ENCODE peak calls at places on chromosomes 6 and 20, in nine cellular contexts. One of them, this sample, is unnamed.

GRCh38 chr20:51487525-51488279 is 54.8 kb downstream of the NFATC2 start:
- DNase-seq in GM12892: no peak
- DNase-seq in T-helper 17 cell: no peak
- DNase-seq in Panc1: peak; percentile 63
- DNase-seq in Karpas-422: no peak
- DNase-seq in fibroblast of pulmonary artery: peak; percentile 72
- DNase-seq in hippocampal formation: no peak
- DNase-seq in NCI-H1105: no peak
- DNase-seq in GM06990: no peak
- DNase-seq in this sample: peak; percentile 99

GRCh38 chr6:108134213-108134973 is 31.4 kb upstream of the NR2E1 start:
- DNase-seq in GM12892: no peak
- DNase-seq in T-helper 17 cell: no peak
- DNase-seq in Panc1: no peak
- DNase-seq in Karpas-422: no peak
- DNase-seq in fibroblast of pulmonary artery: no peak
- DNase-seq in hippocampal formation: no peak
- DNase-seq in NCI-H1105: no peak
- DNase-seq in GM06990: no peak
- DNase-seq in this sample: no peak

GRCh38 chr6:143410859-143411270 is 39.6 kb downstream of the ADAT2 start:
- DNase-seq in GM12892: no peak
- DNase-seq in T-helper 17 cell: no peak
- DNase-seq in Panc1: no peak
- DNase-seq in Karpas-422: no peak
- DNase-seq in fibroblast of pulmonary artery: no peak
- DNase-seq in hippocampal formation: no peak
- DNase-seq in NCI-H1105: no peak
- DNase-seq in GM06990: no peak
- DNase-seq in this sample: peak; percentile 88

GRCh38 chr20:32249030-32249738 is 28.3 kb upstream of the KIF3B start:
- DNase-seq in GM12892: no peak
- DNase-seq in T-helper 17 cell: peak; percentile 6
- DNase-seq in Panc1: no peak
- DNase-seq in Karpas-422: no peak
- DNase-seq in fibroblast of pulmonary artery: no peak
- DNase-seq in hippocampal formation: no peak
- DNase-seq in NCI-H1105: no peak
- DNase-seq in GM06990: no peak
- DNase-seq in this sample: peak; percentile 57

GRCh38 chr20:43458422-43458924 is 777 bp downstream of the SRSF6 start:
- DNase-seq in GM12892: no peak
- DNase-seq in T-helper 17 cell: no peak
- DNase-seq in Panc1: no peak
- DNase-seq in Karpas-422: peak; percentile 44
- DNase-seq in fibroblast of pulmonary artery: no peak
- DNase-seq in hippocampal formation: no peak
- DNase-seq in NCI-H1105: no peak
- DNase-seq in GM06990: no peak
- DNase-seq in this sample: no peak

GRCh38 chr6:143579703-143580102 is 68.2 kb upstream of the FUCA2 start:
- DNase-seq in GM12892: no peak
- DNase-seq in T-helper 17 cell: no peak
- DNase-seq in Panc1: no peak
- DNase-seq in Karpas-422: no peak
- DNase-seq in fibroblast of pulmonary artery: peak; percentile 97
- DNase-seq in hippocampal formation: no peak
- DNase-seq in NCI-H1105: no peak
- DNase-seq in GM06990: no peak
- DNase-seq in this sample: peak; percentile 95

GRCh38 chr20:50645253-50646068 is 45.9 kb downstream of the RIPOR3 start:
- DNase-seq in GM12892: no peak
- DNase-seq in T-helper 17 cell: no peak
- DNase-seq in Panc1: peak; percentile 98
- DNase-seq in Karpas-422: no peak
- DNase-seq in fibroblast of pulmonary artery: peak; percentile 99
- DNase-seq in hippocampal formation: no peak
- DNase-seq in NCI-H1105: no peak
- DNase-seq in GM06990: no peak
- DNase-seq in this sample: peak; percentile 96

GRCh38 chr6:35516712-35517111 is 4.0 kb upstream of the TULP1 start:
- DNase-seq in GM12892: no peak
- DNase-seq in T-helper 17 cell: no peak
- DNase-seq in Panc1: no peak
- DNase-seq in Karpas-422: no peak
- DNase-seq in fibroblast of pulmonary artery: no peak
- DNase-seq in hippocampal formation: no peak
- DNase-seq in NCI-H1105: no peak
- DNase-seq in GM06990: no peak
- DNase-seq in this sample: no peak

GRCh38 chr6:41375598-41376151 is 40.3 kb downstream of the NCR2 start:
- DNase-seq in GM12892: no peak
- DNase-seq in T-helper 17 cell: no peak
- DNase-seq in Panc1: no peak
- DNase-seq in Karpas-422: no peak
- DNase-seq in fibroblast of pulmonary artery: no peak
- DNase-seq in hippocampal formation: no peak
- DNase-seq in NCI-H1105: no peak
- DNase-seq in GM06990: no peak
- DNase-seq in this sample: no peak

GRCh38 chr6:71349395-71349794 is 60.8 kb downstream of the OGFRL1 start:
- DNase-seq in GM12892: no peak
- DNase-seq in T-helper 17 cell: no peak
- DNase-seq in Panc1: no peak
- DNase-seq in Karpas-422: peak; percentile 78
- DNase-seq in fibroblast of pulmonary artery: peak; percentile 73
- DNase-seq in hippocampal formation: peak; percentile 63
- DNase-seq in NCI-H1105: peak; percentile 20
- DNase-seq in GM06990: no peak
- DNase-seq in this sample: no peak

GRCh38 chr20:51386586-51386985 is 155.9 kb downstream of the NFATC2 start:
- DNase-seq in GM12892: no peak
- DNase-seq in T-helper 17 cell: no peak
- DNase-seq in Panc1: no peak
- DNase-seq in Karpas-422: peak; percentile 72
- DNase-seq in fibroblast of pulmonary artery: no peak
- DNase-seq in hippocampal formation: no peak
- DNase-seq in NCI-H1105: no peak
- DNase-seq in GM06990: no peak
- DNase-seq in this sample: no peak

GRCh38 chr20:3710027-3710426 is 2.4 kb downstream of the SIGLEC1 start:
- DNase-seq in GM12892: no peak
- DNase-seq in T-helper 17 cell: no peak
- DNase-seq in Panc1: no peak
- DNase-seq in Karpas-422: no peak
- DNase-seq in fibroblast of pulmonary artery: no peak
- DNase-seq in hippocampal formation: no peak
- DNase-seq in NCI-H1105: no peak
- DNase-seq in GM06990: no peak
- DNase-seq in this sample: peak; percentile 60

GRCh38 chr20:46122516-46123481 is 4.7 kb downstream of the CD40 start:
- DNase-seq in GM12892: no peak
- DNase-seq in T-helper 17 cell: no peak
- DNase-seq in Panc1: no peak
- DNase-seq in Karpas-422: no peak
- DNase-seq in fibroblast of pulmonary artery: no peak
- DNase-seq in hippocampal formation: no peak
- DNase-seq in NCI-H1105: no peak
- DNase-seq in GM06990: no peak
- DNase-seq in this sample: no peak

GRCh38 chr20:14644698-14645097 is 307.3 kb upstream of the FLRT3 start:
- DNase-seq in GM12892: no peak
- DNase-seq in T-helper 17 cell: no peak
- DNase-seq in Panc1: no peak
- DNase-seq in Karpas-422: no peak
- DNase-seq in fibroblast of pulmonary artery: no peak
- DNase-seq in hippocampal formation: no peak
- DNase-seq in NCI-H1105: no peak
- DNase-seq in GM06990: no peak
- DNase-seq in this sample: no peak